ENCODE peak calls at places on chromosome 3, in four cellular contexts. U is RWPE1; Y is CD8-positive, alpha-beta memory T cell; O is upper lobe of left lung. X is an unnamed sample.

GRCh38 chr3:64240445-64240844 is 15.2 kb upstream of the PRICKLE2 start:
- DNase-seq in O (no peak), U (no peak), Y (no peak), X (no peak)

GRCh38 chr3:134656211-134656800 is 5.5 kb upstream of the KY start:
- DNase-seq in U (no peak), Y (no peak), O (no peak), X (peak)

GRCh38 chr3:36633060-36633459 is 131.3 kb downstream of the DCLK3 start:
- DNase-seq in O (no peak), U (no peak), Y (no peak), X (no peak)

GRCh38 chr3:113607219-113607596 is 74.9 kb downstream of the SIDT1 start:
- DNase-seq in O (no peak), U (no peak), Y (no peak), X (no peak)

GRCh38 chr3:125916376-125916978 is 52.5 kb upstream of the ROPN1B start:
- DNase-seq in U (peak), Y (no peak), O (no peak), X (peak)

GRCh38 chr3:79002465-79003372 is 765.1 kb downstream of the ROBO1 start:
- DNase-seq in U (no peak), Y (no peak), O (no peak), X (no peak)

GRCh38 chr3:128554100-128554464 is 61.1 kb upstream of the GATA2 start:
- DNase-seq in Y (no peak), U (no peak), O (no peak), X (no peak)

GRCh38 chr3:12705981-12706380 is 42.1 kb upstream of the RAF1 start:
- DNase-seq in Y (no peak), O (no peak), U (no peak), X (no peak)

GRCh38 chr3:146335386-146335785 is 84.5 kb upstream of the PLSCR4 start:
- DNase-seq in U (no peak), O (no peak), Y (no peak), X (no peak)

GRCh38 chr3:57048052-57048671 is 12.3 kb upstream of the SPATA12 start:
- DNase-seq in Y (no peak), O (no peak), U (no peak), X (peak)

GRCh38 chr3:184231671-184232070 is 2.3 kb downstream of the VWA5B2 start:
- DNase-seq in O (no peak), U (no peak), Y (no peak), X (no peak)

GRCh38 chr3:51929420-51930003 is 12.2 kb downstream of the RRP9 start:
- DNase-seq in Y (no peak), O (no peak), U (peak), X (no peak)

GRCh38 chr3:72810659-72811434 is 37.4 kb downstream of the SHQ1 start:
- DNase-seq in Y (no peak), O (no peak), U (no peak), X (no peak)

GRCh38 chr3:39434574-39434973 is 28.1 kb downstream of the RPSA start:
- DNase-seq in Y (no peak), U (no peak), O (no peak), X (no peak)

GRCh38 chr3:193912621-193913178 is 223.2 kb upstream of the HES1 start:
- DNase-seq in U (no peak), O (no peak), Y (no peak), X (no peak)

DNA sequence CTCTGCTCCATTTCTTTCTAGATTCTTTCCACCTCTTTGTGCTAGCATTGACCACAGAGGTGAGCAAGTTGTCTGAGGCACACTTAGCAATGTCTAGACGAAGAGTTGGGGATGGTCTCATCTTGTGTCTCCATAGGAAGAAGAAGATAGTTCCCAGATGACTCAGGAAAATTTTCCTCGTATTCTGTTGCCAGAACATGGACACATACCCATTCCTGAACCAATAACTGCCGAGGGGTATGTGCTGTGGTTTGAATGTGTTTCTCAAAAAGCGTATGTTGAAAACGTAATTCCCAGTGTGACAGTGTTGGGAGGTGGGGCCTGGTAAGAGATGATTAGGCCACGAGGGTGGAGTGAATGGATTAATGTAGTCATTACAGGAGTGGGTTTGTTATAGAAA is 107.5 kb upstream of the GALNT15 start:
- DNase-seq in Y (no peak), O (no peak), U (no peak), X (no peak)
- H3K27ac ChIP-seq in Y (no peak), O (no peak), U (no peak), X (no peak)

DNA sequence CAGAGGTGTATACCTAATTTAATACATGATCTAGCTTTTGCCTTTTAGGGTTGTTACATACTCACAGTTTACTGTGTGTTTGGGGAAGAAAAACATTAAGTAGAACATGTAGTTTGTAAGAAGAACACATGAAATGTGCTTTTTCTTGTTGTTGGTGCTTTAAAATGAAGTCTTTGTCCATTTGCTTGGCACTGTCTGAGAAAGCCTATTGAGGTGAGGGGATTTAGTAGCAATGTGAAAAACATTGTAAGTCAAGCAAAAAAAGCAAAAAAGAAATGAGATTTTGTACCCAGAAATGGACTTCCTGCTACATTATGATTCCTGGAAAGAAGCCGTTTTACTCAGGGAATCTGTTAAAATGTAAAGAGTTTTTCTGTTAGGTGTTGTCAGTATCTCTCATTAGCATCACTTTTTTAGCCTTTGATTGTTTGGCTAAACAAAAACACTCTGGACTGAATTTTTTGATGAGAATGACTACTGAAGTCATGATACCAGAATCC is 59.9 kb downstream of the KAT2B start:
- DNase-seq in U (no peak), O (no peak), Y (no peak), X (no peak)
- H3K27ac ChIP-seq in U (no peak), O (no peak), Y (no peak), X (no peak)

GRCh38 chr3:168812234-168812633 is 716.5 kb upstream of the GOLIM4 start:
- DNase-seq in U (no peak), Y (no peak), O (no peak), X (no peak)
- H3K27ac ChIP-seq in U (no peak), Y (no peak), O (no peak), X (no peak)

DNA sequence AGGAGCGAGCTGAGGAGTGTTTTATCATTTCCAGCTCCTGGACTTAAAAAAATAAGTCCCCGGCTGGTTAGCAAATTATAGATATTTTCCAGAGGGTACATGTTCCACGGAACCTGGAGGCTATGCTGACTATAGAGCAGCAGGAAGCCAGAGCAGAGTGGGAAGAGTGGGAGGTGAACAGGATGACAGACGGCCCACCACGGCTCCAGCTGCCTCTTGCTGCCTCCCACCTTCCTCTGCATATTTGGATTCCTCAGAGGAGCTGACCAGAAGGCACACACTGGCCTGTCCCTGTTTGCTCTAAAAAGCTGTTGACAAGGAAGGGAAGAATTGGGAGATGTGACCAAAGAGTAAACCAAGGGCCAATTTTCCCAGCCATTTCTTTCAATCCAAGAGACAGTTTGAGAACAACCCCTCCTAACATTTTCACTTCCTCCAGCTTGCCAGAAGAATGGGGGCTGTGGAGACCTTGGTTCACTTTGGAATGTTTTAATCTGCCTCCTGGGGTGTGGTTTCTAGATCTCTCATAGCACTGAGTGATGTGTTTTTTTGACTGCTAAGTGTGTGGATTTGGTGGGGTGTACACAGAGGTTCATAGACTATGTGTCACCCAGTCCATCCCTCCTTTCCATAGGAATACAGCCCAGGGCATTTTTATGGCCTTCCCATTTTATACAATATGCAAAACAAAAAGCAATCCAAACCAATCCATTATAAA is 36.8 kb downstream of the HGD start:
- DNase-seq in Y (no peak), O (no peak), U (no peak), X (no peak)
- H3K27ac ChIP-seq in Y (no peak), O (no peak), U (no peak), X (no peak)

DNA sequence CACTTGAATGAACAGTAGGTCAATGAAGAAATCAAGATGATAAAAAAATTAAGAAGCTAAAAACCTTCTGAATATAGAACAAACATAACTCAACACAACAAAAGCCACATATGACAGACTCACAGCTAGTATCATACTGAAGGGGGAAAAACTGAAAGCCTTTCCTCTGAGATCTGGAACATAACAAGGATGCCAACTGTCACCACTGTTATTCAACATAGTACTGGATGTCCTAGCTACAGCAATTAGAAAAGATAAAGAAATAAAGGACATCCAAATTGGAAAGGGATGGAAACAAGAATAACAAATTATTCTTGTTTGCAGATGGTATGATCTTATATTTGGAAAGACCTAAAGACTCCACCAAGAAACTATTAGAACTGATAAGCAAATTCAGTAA is 60.8 kb downstream of the ILDR1 start:
- DNase-seq in O (no peak), U (no peak), Y (no peak), X (no peak)
- H3K27ac ChIP-seq in O (no peak), U (no peak), Y (no peak), X (no peak)

GRCh38 chr3:129593230-129593594 is 13.3 kb downstream of the PLXND1 start:
- DNase-seq in O (no peak), Y (no peak), U (no peak), X (no peak)

GRCh38 chr3:129592362-129593150 is 13.9 kb downstream of the PLXND1 start:
- DNase-seq in O (peak), Y (no peak), U (no peak), X (peak)

GRCh38 chr3:129594907-129595390 is 11.5 kb downstream of the PLXND1 start:
- DNase-seq in Y (no peak), U (no peak), O (no peak), X (no peak)

GRCh38 chr3:129591932-129592331 is 14.5 kb downstream of the PLXND1 start:
- DNase-seq in U (no peak), Y (no peak), O (no peak), X (no peak)

GRCh38 chr3:129593595-129594339 is 12.7 kb downstream of the PLXND1 start:
- DNase-seq in U (no peak), Y (peak), O (peak), X (no peak)
- H3K27ac ChIP-seq in U (no peak), Y (no peak), O (peak), X (peak)

DNA sequence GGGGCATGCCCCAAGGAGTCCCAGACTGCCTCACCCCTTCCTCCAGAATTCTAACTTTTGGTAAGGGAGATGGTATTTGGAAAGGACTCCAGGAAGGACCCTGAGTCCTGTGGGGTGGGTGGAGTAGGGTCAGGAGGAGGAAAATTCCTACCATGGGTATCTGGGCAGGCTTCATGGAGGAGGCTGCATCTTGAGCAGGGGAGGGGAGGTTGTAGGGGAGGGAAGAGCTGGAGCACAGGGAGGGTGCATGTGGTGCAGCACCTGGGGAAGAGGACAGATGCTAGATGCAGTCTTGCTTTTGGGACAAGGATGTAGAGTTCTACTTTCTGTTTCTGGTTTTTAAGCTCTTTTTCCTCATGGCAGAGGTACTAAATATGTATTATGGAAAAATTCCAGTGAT is 9.9 kb downstream of the SEMA3F start:
- DNase-seq in Y (no peak), O (no peak), U (no peak), X (no peak)
- H3K27ac ChIP-seq in Y (no peak), O (peak), U (peak), X (peak)

DNA sequence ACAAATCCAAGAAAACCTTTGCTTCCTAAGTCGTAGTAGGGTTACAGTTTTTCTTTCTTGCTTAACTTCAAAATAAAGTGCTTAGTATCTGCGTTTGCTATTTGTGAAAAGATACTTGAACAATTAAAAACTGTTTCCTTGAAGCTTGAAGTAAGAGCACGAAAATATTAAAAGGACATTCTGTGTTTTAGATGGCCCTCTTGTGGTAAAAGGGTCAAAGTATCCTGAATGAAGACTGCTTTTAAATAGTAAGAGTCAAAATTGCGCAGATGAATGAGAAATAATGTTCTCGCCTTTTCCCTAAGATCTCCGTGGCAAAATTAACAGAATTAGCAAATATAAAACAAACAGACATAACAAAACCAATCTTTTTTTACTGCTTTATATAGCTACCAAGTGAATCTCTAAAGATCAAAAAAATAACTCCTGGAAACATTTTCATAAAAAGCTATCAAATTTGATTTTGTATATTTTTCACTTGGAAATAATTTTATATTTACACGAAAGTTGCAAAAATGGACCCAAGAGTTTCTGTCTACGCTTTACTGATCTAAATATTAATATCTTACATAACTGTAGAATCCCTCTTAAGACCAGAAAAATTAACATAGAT is 175.4 kb downstream of the MBNL1 start:
- DNase-seq in Y (no peak), O (no peak), U (peak), X (no peak)
- H3K27ac ChIP-seq in Y (no peak), O (no peak), U (no peak), X (no peak)

GRCh38 chr3:138469869-138470268 is 35.5 kb downstream of the ESYT3 start:
- DNase-seq in U (no peak), O (peak), Y (no peak), X (no peak)
- H3K27ac ChIP-seq in U (no peak), O (no peak), Y (no peak), X (no peak)